ENCODE peak calls at places on chromosomes 13 and 19, in six cellular contexts. K is ELR, B is cerebellum, R is NCI-H1417, D is fibroblast of the conjunctiva, J is MV-4-11. Z is an unnamed sample.
A peak's percentile ranks its signal among the peaks of the same experiment; 100 is the strongest.

GRCh38 chr13:57740719-57741118 is 109.2 kb downstream of the PCDH17 start:
- DNase-seq in R (no peak), D (no peak), J (no peak), B (peak; percentile 12), K (no peak), Z (no peak)

GRCh38 chr13:28488376-28489005 is 6.4 kb downstream of the FLT1 start:
- DNase-seq in J (peak; percentile 54), K (peak; percentile 59), R (no peak), D (no peak), B (no peak), Z (no peak)

GRCh38 chr19:36032251-36033104 is at the start of gene CLIP3:
- DNase-seq in D (peak; percentile 51), B (peak; percentile 98), K (peak; percentile 69), J (no peak), R (peak; percentile 84), Z (no peak)

GRCh38 chr19:15101479-15102082 is 5.6 kb upstream of the SYDE1 start:
- DNase-seq in D (peak; percentile 20), B (no peak), R (peak; percentile 39), J (peak; percentile 54), K (peak; percentile 56), Z (peak; percentile 36)

GRCh38 chr13:114264886-114265611 is 16.4 kb upstream of the UPF3A start:
- DNase-seq in D (no peak), B (no peak), R (no peak), K (peak; percentile 82), J (no peak), Z (no peak)

GRCh38 chr19:23597661-23598060 is 89.4 kb downstream of the ZNF675 start:
- DNase-seq in K (no peak), D (no peak), J (no peak), B (no peak), R (no peak), Z (no peak)

GRCh38 chr19:19514215-19514633 is 1.1 kb downstream of the TSSK6 start:
- DNase-seq in J (no peak), R (no peak), K (no peak), B (peak; percentile 81), D (peak; percentile 29), Z (no peak)

GRCh38 chr19:18513868-18514267 is 8.0 kb downstream of the ELL start:
- DNase-seq in K (no peak), R (no peak), D (no peak), B (no peak), J (no peak), Z (no peak)

GRCh38 chr13:71015021-71015420 is 852.0 kb downstream of the DACH1 start:
- DNase-seq in R (no peak), J (no peak), B (no peak), K (no peak), D (no peak), Z (no peak)

GRCh38 chr19:30695171-30695875 is 323.1 kb downstream of the ZNF536 start:
- DNase-seq in R (no peak), B (no peak), D (no peak), K (peak; percentile 6), J (no peak), Z (no peak)

GRCh38 chr19:42658148-42658547 is 63.4 kb upstream of the CEACAM8 start:
- DNase-seq in K (peak; percentile 2), D (no peak), R (no peak), B (no peak), J (no peak), Z (no peak)

GRCh38 chr13:113642563-113642962 is 15.4 kb downstream of the ATP4B start:
- DNase-seq in K (no peak), D (no peak), R (no peak), J (no peak), B (no peak), Z (no peak)

GRCh38 chr13:111919286-111919685 is 147.7 kb upstream of the SOX1 start:
- DNase-seq in K (no peak), R (no peak), D (no peak), B (no peak), J (no peak), Z (no peak)

GRCh38 chr19:14337510-14337909 is 43.7 kb upstream of the ADGRE5 start:
- DNase-seq in R (peak; percentile 46), D (no peak), B (no peak), K (peak; percentile 59), J (peak; percentile 39), Z (peak; percentile 62)

GRCh38 chr13:110509478-110509926 is 52.0 kb downstream of the RAB20 start:
- DNase-seq in D (no peak), R (peak; percentile 64), J (no peak), B (no peak), K (no peak), Z (no peak)

GRCh38 chr13:21849323-21849722 is 178.4 kb downstream of the FGF9 start:
- DNase-seq in R (peak; percentile 2), K (peak; percentile 7), D (no peak), B (no peak), J (peak; percentile 25), Z (no peak)

GRCh38 chr19:1295169-1296012 is 9.7 kb downstream of the EFNA2 start:
- DNase-seq in R (peak; percentile 48), J (no peak), K (no peak), D (no peak), B (no peak), Z (no peak)

Z was measured in CD4-positive, alpha-beta memory T cell.